ENCODE peak calls at places on chromosome 20, in ten cellular contexts. C is PC-9, Q is PC-3, J is hepatocyte, N is GM23248, B is HCT116, M is OCI-LY7, G is MM.1S, F is SK-N-SH, I is Karpas-422. D is an unnamed sample.
A peak's percentile ranks its signal among the peaks of the same experiment; 100 is the strongest.

GRCh38 chr20:21118782-21119181 is 7.1 kb upstream of the KIZ start:
- DNase-seq in C (no peak), Q (no peak), J (no peak), N (no peak), B (no peak), M (no peak), G (no peak), F (no peak), I (no peak), D (no peak)

GRCh38 chr20:23988561-23988960 is at the start of gene GGTLC1:
- DNase-seq in C (no peak), Q (no peak), J (no peak), N (no peak), B (no peak), M (no peak), G (no peak), F (no peak), I (peak; percentile 10), D (no peak)

GRCh38 chr20:38610521-38610920 is 8.9 kb downstream of the ARHGAP40 start:
- DNase-seq in C (peak; percentile 94), Q (peak; percentile 79), J (no peak), N (peak; percentile 26), B (no peak), M (no peak), G (no peak), F (no peak), I (no peak), D (no peak)

GRCh38 chr20:31485450-31486339 is 10.6 kb downstream of the REM1 start:
- DNase-seq in C (no peak), Q (no peak), J (peak; percentile 49), N (peak; percentile 58), B (no peak), M (no peak), G (no peak), F (peak; percentile 61), I (no peak), D (peak; percentile 80)

GRCh38 chr20:63357921-63358905 is 2.9 kb downstream of the CHRNA4 start:
- DNase-seq in C (no peak), Q (no peak), J (no peak), N (no peak), B (no peak), M (no peak), G (no peak), F (no peak), I (no peak), D (no peak)

GRCh38 chr20:2114990-2115681 is 13.5 kb downstream of the STK35 start:
- DNase-seq in C (peak; percentile 60), Q (peak; percentile 71), J (peak; percentile 24), N (peak; percentile 9), B (no peak), M (no peak), G (no peak), F (no peak), I (no peak), D (no peak)

GRCh38 chr20:57408536-57409233 is 17.5 kb downstream of the RBM38 start:
- DNase-seq in C (no peak), Q (no peak), J (no peak), N (no peak), B (no peak), M (no peak), G (no peak), F (no peak), I (peak; percentile 56), D (no peak)

GRCh38 chr20:9235518-9235917 is 166.6 kb downstream of the PLCB4 start:
- DNase-seq in C (peak; percentile 63), Q (peak; percentile 83), J (no peak), N (peak; percentile 79), B (no peak), M (no peak), G (no peak), F (no peak), I (no peak), D (no peak)

GRCh38 chr20:4164246-4164645 is 148.9 kb upstream of the RNF24 start:
- DNase-seq in C (no peak), Q (no peak), J (no peak), N (no peak), B (no peak), M (no peak), G (no peak), F (no peak), I (no peak), D (no peak)

GRCh38 chr20:4159765-4160490 is 144.6 kb upstream of the RNF24 start:
- DNase-seq in C (no peak), Q (no peak), J (no peak), N (no peak), B (no peak), M (no peak), G (no peak), F (no peak), I (no peak), D (no peak)

GRCh38 chr20:4162766-4163165 is 147.4 kb upstream of the RNF24 start:
- DNase-seq in C (no peak), Q (no peak), J (no peak), N (no peak), B (no peak), M (no peak), G (no peak), F (no peak), I (no peak), D (no peak)

GRCh38 chr20:4160761-4161305 is 145.5 kb upstream of the RNF24 start:
- DNase-seq in C (peak; percentile 72), Q (peak; percentile 38), J (peak; percentile 82), N (no peak), B (no peak), M (peak; percentile 50), G (peak; percentile 77), F (no peak), I (no peak), D (peak; percentile 39)

GRCh38 chr20:4161447-4162251 is 146.3 kb upstream of the RNF24 start:
- DNase-seq in C (peak; percentile 74), Q (peak; percentile 69), J (no peak), N (no peak), B (no peak), M (peak; percentile 52), G (peak; percentile 57), F (no peak), I (no peak), D (peak; percentile 35)
- H3K9me2 ChIP-seq in C (no peaks in the 10 kb centered on the region), Q (no peaks in the 10 kb centered on the region), J (no peaks in the 10 kb centered on the region), N (no peaks in the 10 kb centered on the region), B (no peaks in the 10 kb centered on the region), M (no peaks in the 10 kb centered on the region), G (no peaks in the 10 kb centered on the region), F (no peaks in the 10 kb centered on the region), I (no peaks in the 10 kb centered on the region), D (no peaks in the 10 kb centered on the region)

DNA sequence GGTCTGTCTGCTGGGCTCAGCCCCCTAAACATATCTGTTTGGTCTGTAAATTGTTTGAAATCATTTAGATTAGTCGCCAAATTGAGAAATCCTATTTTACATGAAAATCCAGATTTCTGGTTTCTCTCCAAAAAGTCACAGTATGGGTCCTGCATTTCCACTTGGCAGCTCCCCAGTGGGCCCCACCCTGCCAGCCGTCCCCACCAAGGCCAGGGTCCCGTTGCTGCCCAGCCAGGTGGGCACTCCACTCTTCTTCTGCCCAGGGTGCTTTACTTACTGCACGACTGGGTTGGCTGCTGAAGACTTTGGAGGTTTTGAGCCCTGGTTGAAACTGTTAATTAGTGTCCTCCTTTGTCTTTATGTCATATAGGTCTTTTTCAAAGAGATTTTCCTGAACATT is 50.4 kb downstream of the ARFGEF2 start:
- DNase-seq in C (no peak), Q (no peak), J (no peak), N (no peak), B (no peak), M (no peak), G (no peak), F (no peak), I (no peak), D (no peak)
- H3K9me2 ChIP-seq in C (no peaks in the 10 kb centered on the region), Q (no peaks in the 10 kb centered on the region), J (no peaks in the 10 kb centered on the region), N (no peaks in the 10 kb centered on the region), B (no peaks in the 10 kb centered on the region), M (no peaks in the 10 kb centered on the region), G (no peaks in the 10 kb centered on the region), F (no peaks in the 10 kb centered on the region), I (no peaks in the 10 kb centered on the region), D (no peaks in the 10 kb centered on the region)

GRCh38 chr20:40536866-40537265 is 152.2 kb downstream of the MAFB start:
- DNase-seq in C (no peak), Q (no peak), J (no peak), N (peak; percentile 57), B (no peak), M (no peak), G (no peak), F (no peak), I (no peak), D (no peak)

GRCh38 chr20:40545478-40545877 is 143.6 kb downstream of the MAFB start:
- DNase-seq in C (no peak), Q (no peak), J (no peak), N (no peak), B (no peak), M (no peak), G (no peak), F (no peak), I (no peak), D (no peak)

GRCh38 chr20:40540163-40540562 is 148.9 kb downstream of the MAFB start:
- DNase-seq in C (peak; percentile 9), Q (no peak), J (no peak), N (no peak), B (no peak), M (no peak), G (no peak), F (no peak), I (no peak), D (no peak)

GRCh38 chr20:40538126-40538525 is 150.9 kb downstream of the MAFB start:
- DNase-seq in C (no peak), Q (no peak), J (no peak), N (no peak), B (no peak), M (no peak), G (no peak), F (no peak), I (no peak), D (no peak)

DNA sequence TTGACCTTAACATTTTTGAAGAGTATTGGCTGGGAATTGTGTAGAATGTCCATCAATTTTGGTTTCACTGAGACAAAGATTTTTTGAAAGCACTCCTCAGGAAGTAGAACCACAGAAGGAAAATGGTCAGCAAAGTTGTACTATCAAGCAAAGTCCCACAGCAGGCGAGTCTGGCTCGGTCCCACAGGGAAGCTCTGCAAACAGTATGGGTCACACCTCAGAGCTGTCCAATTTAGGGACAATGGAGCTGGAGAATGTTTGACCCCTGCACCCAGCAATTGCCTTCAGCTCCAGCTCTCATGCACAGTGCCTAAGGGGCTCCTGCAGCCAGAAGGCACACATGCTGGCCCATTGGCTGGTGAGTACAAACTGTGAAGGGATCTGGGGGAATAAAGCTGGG is 147.0 kb downstream of the MAFB start:
- DNase-seq in C (no peak), Q (no peak), J (no peak), N (no peak), B (no peak), M (no peak), G (no peak), F (no peak), I (no peak), D (no peak)
- H3K9me2 ChIP-seq in C (no peaks in the 10 kb centered on the region), Q (no peaks in the 10 kb centered on the region), J (no peaks in the 10 kb centered on the region), N (no peaks in the 10 kb centered on the region), B (no peaks in the 10 kb centered on the region), M (no peaks in the 10 kb centered on the region), G (no peaks in the 10 kb centered on the region), F (no peaks in the 10 kb centered on the region), I (no peaks in the 10 kb centered on the region), D (no peaks in the 10 kb centered on the region)

GRCh38 chr20:51219544-51219943 is 196.6 kb upstream of the KCNG1 start:
- DNase-seq in C (no peak), Q (no peak), J (no peak), N (no peak), B (no peak), M (no peak), G (no peak), F (no peak), I (no peak), D (no peak)

GRCh38 chr20:51221103-51221502 is 198.2 kb upstream of the KCNG1 start:
- DNase-seq in C (no peak), Q (no peak), J (no peak), N (no peak), B (no peak), M (no peak), G (no peak), F (no peak), I (no peak), D (no peak)

GRCh38 chr20:51221791-51222408 is 199.0 kb upstream of the KCNG1 start:
- DNase-seq in C (peak; percentile 76), Q (peak; percentile 82), J (peak; percentile 66), N (peak; percentile 74), B (peak; percentile 40), M (no peak), G (no peak), F (no peak), I (no peak), D (peak; percentile 72)

GRCh38 chr20:51217347-51218045 is 194.6 kb upstream of the KCNG1 start:
- DNase-seq in C (no peak), Q (no peak), J (no peak), N (no peak), B (no peak), M (no peak), G (no peak), F (no peak), I (no peak), D (no peak)

GRCh38 chr20:51220293-51220706 is 197.4 kb upstream of the KCNG1 start:
- DNase-seq in C (no peak), Q (peak; percentile 65), J (peak; percentile 22), N (peak; percentile 49), B (no peak), M (peak; percentile 24), G (no peak), F (peak; percentile 52), I (peak; percentile 81), D (peak; percentile 74)
- H3K9me2 ChIP-seq in C (no peaks in the 10 kb centered on the region), Q (no peaks in the 10 kb centered on the region), J (no peaks in the 10 kb centered on the region), N (no peaks in the 10 kb centered on the region), B (no peaks in the 10 kb centered on the region), M (no peaks in the 10 kb centered on the region), G (no peaks in the 10 kb centered on the region), F (no peaks in the 10 kb centered on the region), I (no peaks in the 10 kb centered on the region), D (peaks cover 6% of the 10 kb centered on the region)